ENCODE peak calls at places on chromosomes 1 and 21, in seven cellular contexts. X is A172; H is stimulated activated CD8-positive, alpha-beta memory T cell treated with anti-CD3 and anti-CD28 coated beads, Interleukin-4, amount 100 ng/mL, for 24 hours; I is HAP-1; V is hepatic stellate cell; F is AG08395; O is cardiac fibroblast. G is an unnamed sample.

GRCh38 chr1:53576381-53576801 is 117.2 kb downstream of the DMRTB1 start:
- DNase-seq in X (no peak), H (no peak), I (no peak), V (no peak), F (no peak), O (no peak), G (no peak)

GRCh38 chr1:197924516-197925123 is 7.4 kb downstream of the LHX9 start:
- DNase-seq in X (peak; percentile 67), H (no peak), I (peak; percentile 72), V (no peak), F (peak; percentile 39), O (peak; percentile 78), G (peak; percentile 16)

GRCh38 chr1:53483656-53484055 is 24.5 kb downstream of the DMRTB1 start:
- DNase-seq in X (no peak), H (no peak), I (no peak), V (no peak), F (no peak), O (no peak), G (no peak)

GRCh38 chr1:27406354-27406665 is 13.9 kb downstream of the GPR3 start:
- DNase-seq in X (no peak), H (no peak), I (no peak), V (no peak), F (no peak), O (no peak), G (no peak)

GRCh38 chr1:30851286-30851685 is 57.3 kb downstream of the SDC3 start:
- DNase-seq in X (no peak), H (no peak), I (no peak), V (no peak), F (no peak), O (no peak), G (no peak)

GRCh38 chr1:21570885-21571284 is 61.7 kb downstream of the ALPL start:
- DNase-seq in X (no peak), H (no peak), I (no peak), V (no peak), F (no peak), O (no peak), G (no peak)

GRCh38 chr1:113138778-113139177 is 65.8 kb downstream of the LRIG2 start:
- DNase-seq in X (no peak), H (no peak), I (no peak), V (no peak), F (no peak), O (no peak), G (no peak)

GRCh38 chr1:218467101-218467728 is 122.1 kb downstream of the TGFB2 start:
- DNase-seq in X (peak; percentile 87), H (no peak), I (no peak), V (no peak), F (peak; percentile 66), O (peak; percentile 66), G (peak; percentile 59)

GRCh38 chr21:38993561-38993960 is 187.8 kb downstream of the ETS2 start:
- DNase-seq in X (peak; percentile 86), H (no peak), I (no peak), V (peak; percentile 89), F (peak; percentile 90), O (peak; percentile 97), G (peak; percentile 68)

GRCh38 chr21:31566061-31566460 is 93.4 kb upstream of the SOD1 start:
- DNase-seq in X (peak; percentile 32), H (no peak), I (no peak), V (no peak), F (no peak), O (no peak), G (no peak)

GRCh38 chr1:53944469-53945182 is 873 bp downstream of the IFT25 start:
- DNase-seq in X (no peak), H (no peak), I (peak; percentile 25), V (peak; percentile 40), F (no peak), O (peak; percentile 25), G (no peak)

GRCh38 chr1:41238311-41239094 is 3.6 kb downstream of the SCMH1 start:
- DNase-seq in X (peak; percentile 63), H (no peak), I (no peak), V (no peak), F (no peak), O (peak; percentile 46), G (no peak)

GRCh38 chr1:12475947-12476346 is 142.1 kb downstream of the DHRS3 start:
- DNase-seq in X (no peak), H (no peak), I (no peak), V (no peak), F (no peak), O (peak; percentile 52), G (no peak)

GRCh38 chr1:79792212-79792575 is 785.7 kb upstream of the ADGRL4 start:
- DNase-seq in X (no peak), H (no peak), I (no peak), V (peak; percentile 7), F (no peak), O (peak; percentile 81), G (peak; percentile 4)

GRCh38 chr1:181213056-181213455 is 124.6 kb downstream of the IER5 start:
- DNase-seq in X (no peak), H (no peak), I (no peak), V (no peak), F (no peak), O (no peak), G (no peak)

GRCh38 chr1:210482936-210483642 is 154.4 kb downstream of the HHAT start:
- DNase-seq in X (no peak), H (no peak), I (peak; percentile 75), V (no peak), F (no peak), O (no peak), G (no peak)

GRCh38 chr1:10528066-10529014 is 53.6 kb downstream of the PEX14 start:
- DNase-seq in X (peak; percentile 92), H (no peak), I (no peak), V (peak; percentile 82), F (peak; percentile 93), O (peak; percentile 90), G (peak; percentile 53)

GRCh38 chr1:45380125-45380524 is 39.9 kb upstream of the MUTYH start:
- DNase-seq in X (no peak), H (no peak), I (no peak), V (no peak), F (no peak), O (no peak), G (no peak)

GRCh38 chr1:184457500-184457899 is 70.7 kb downstream of the C1orf21 start:
- DNase-seq in X (no peak), H (no peak), I (no peak), V (peak; percentile 2), F (peak; percentile 11), O (no peak), G (no peak)

GRCh38 chr1:5599541-5599940 is 392.7 kb downstream of the NPHP4 start:
- DNase-seq in X (no peak), H (no peak), I (no peak), V (no peak), F (no peak), O (no peak), G (no peak)

GRCh38 chr1:39896909-39897685 is 4.6 kb downstream of the MYCL start:
- DNase-seq in X (no peak), H (no peak), I (peak; percentile 47), V (peak; percentile 48), F (no peak), O (peak; percentile 62), G (peak; percentile 72)

GRCh38 chr1:31675761-31676160 is 28.1 kb downstream of the COL16A1 start:
- DNase-seq in X (no peak), H (no peak), I (no peak), V (no peak), F (no peak), O (no peak), G (no peak)

GRCh38 chr1:53512807-53513755 is 53.9 kb downstream of the DMRTB1 start:
- DNase-seq in X (no peak), H (no peak), I (no peak), V (no peak), F (no peak), O (peak; percentile 10), G (no peak)

GRCh38 chr1:79043506-79043905 is 37.0 kb upstream of the ADGRL4 start:
- DNase-seq in X (peak; percentile 47), H (no peak), I (no peak), V (peak; percentile 6), F (peak; percentile 54), O (peak; percentile 76), G (peak; percentile 8)

GRCh38 chr1:228902781-228903572 is 167.7 kb downstream of the RHOU start:
- DNase-seq in X (peak; percentile 100), H (no peak), I (no peak), V (peak; percentile 56), F (peak; percentile 95), O (peak; percentile 98), G (peak; percentile 97)

GRCh38 chr1:62905309-62905708 is 121.4 kb downstream of the ATG4C start:
- DNase-seq in X (no peak), H (no peak), I (no peak), V (no peak), F (no peak), O (no peak), G (no peak)

GRCh38 chr1:90133133-90133532 is 138.2 kb downstream of the ZNF326 start:
- DNase-seq in X (peak; percentile 42), H (no peak), I (peak; percentile 54), V (no peak), F (no peak), O (peak; percentile 42), G (no peak)

GRCh38 chr1:147246044-147246690 is 3.7 kb downstream of the CHD1L start:
- DNase-seq in X (no peak), H (no peak), I (no peak), V (no peak), F (no peak), O (no peak), G (no peak)

GRCh38 chr1:65253800-65254319 is 55.5 kb upstream of the DNAJC6 start:
- DNase-seq in X (peak; percentile 16), H (no peak), I (no peak), V (peak; percentile 18), F (no peak), O (peak; percentile 49), G (no peak)

GRCh38 chr21:41371698-41372030 is 9.8 kb downstream of the MX2 start:
- DNase-seq in X (no peak), H (no peak), I (no peak), V (no peak), F (no peak), O (no peak), G (no peak)

GRCh38 chr1:175933801-175934200 is 190.4 kb upstream of the TNR start:
- DNase-seq in X (no peak), H (no peak), I (peak; percentile 24), V (peak; percentile 65), F (peak; percentile 18), O (peak; percentile 26), G (no peak)

GRCh38 chr21:34726627-34727337 is 58.0 kb downstream of the CLIC6 start:
- DNase-seq in X (peak; percentile 56), H (no peak), I (no peak), V (peak; percentile 23), F (no peak), O (peak; percentile 35), G (no peak)

GRCh38 chr21:42975886-42976608 is 1.7 kb downstream of the PKNOX1 start:
- DNase-seq in X (no peak), H (no peak), I (no peak), V (no peak), F (no peak), O (no peak), G (no peak)

GRCh38 chr1:220487297-220487820 is 40.6 kb upstream of the MARK1 start:
- DNase-seq in X (peak; percentile 70), H (no peak), I (peak; percentile 38), V (no peak), F (peak; percentile 21), O (peak; percentile 46), G (no peak)

GRCh38 chr21:28763809-28764418 is 228.8 kb downstream of the LTN1 start:
- DNase-seq in X (no peak), H (no peak), I (no peak), V (no peak), F (no peak), O (no peak), G (no peak)

GRCh38 chr1:35298464-35298863 is 30.0 kb downstream of the ZMYM4 start:
- DNase-seq in X (no peak), H (no peak), I (peak; percentile 17), V (peak; percentile 31), F (peak; percentile 62), O (peak; percentile 60), G (no peak)

GRCh38 chr1:175927944-175928343 is 184.5 kb upstream of the TNR start:
- DNase-seq in X (no peak), H (no peak), I (no peak), V (no peak), F (no peak), O (no peak), G (no peak)

GRCh38 chr21:44013380-44014088 is 1.4 kb downstream of the TRAPPC10 start:
- DNase-seq in X (no peak), H (peak; percentile 10), I (peak; percentile 33), V (no peak), F (no peak), O (no peak), G (no peak)